ENCODE peak calls at places on chromosomes 2 and 18, in eight cellular contexts. J is ascending aorta, U is tibial nerve, A is HL-60, G is suprapubic skin, S is spleen, D is mammary epithelial cell, H is SJSA1. X is an unnamed sample. For H3K27me3, the result is how much of the 10 kb centered on the place peaks cover.

GRCh38 chr18:35278969-35279368 is 11.1 kb downstream of the ZSCAN30 start:
- DNase-seq in J (no peak), U (no peak), A (no peak), G (no peak), S (no peak), D (no peak), H (no peak), X (no peak)

GRCh38 chr2:127154396-127154795 is 47.4 kb upstream of the BIN1 start:
- DNase-seq in J (no peak), U (no peak), A (no peak), G (no peak), S (no peak), D (no peak), H (no peak), X (no peak)

GRCh38 chr18:76982038-76982437 is 150.5 kb downstream of the MBP start:
- DNase-seq in J (no peak), U (no peak), A (no peak), G (no peak), S (no peak), D (no peak), H (peak), X (no peak)

GRCh38 chr2:30039101-30039500 is 107.7 kb upstream of the YPEL5 start:
- DNase-seq in J (no peak), U (no peak), A (no peak), G (no peak), S (no peak), D (no peak), H (peak), X (no peak)

GRCh38 chr18:76476665-76477561 is 18.1 kb downstream of the ZNF516 start:
- DNase-seq in J (no peak), U (no peak), A (no peak), G (no peak), S (no peak), D (no peak), H (no peak), X (peak)

GRCh38 chr2:84991404-84992151 is 20.6 kb downstream of the KCMF1 start:
- DNase-seq in J (no peak), U (no peak), A (no peak), G (no peak), S (no peak), D (peak), H (peak), X (peak)

GRCh38 chr18:57803119-57803969 is at the start of gene ATP8B1:
- DNase-seq in J (no peak), U (no peak), A (no peak), G (peak), S (peak), D (peak), H (peak), X (peak)

GRCh38 chr2:177711472-177712276 is 319.1 kb downstream of the AGPS start:
- DNase-seq in J (no peak), U (no peak), A (no peak), G (no peak), S (no peak), D (no peak), H (no peak), X (peak)

GRCh38 chr2:234556848-234557573 is 60.1 kb upstream of the ARL4C start:
- DNase-seq in J (no peak), U (no peak), A (no peak), G (no peak), S (no peak), D (peak), H (no peak), X (no peak)

GRCh38 chr2:191169456-191170300 is 18.9 kb upstream of the STAT4 start:
- DNase-seq in J (no peak), U (no peak), A (no peak), G (no peak), S (no peak), D (peak), H (no peak), X (no peak)

GRCh38 chr2:95278637-95279225 is 4.5 kb downstream of the PROM2 start:
- DNase-seq in J (no peak), U (no peak), A (no peak), G (no peak), S (peak), D (no peak), H (no peak), X (no peak)

GRCh38 chr2:207711750-207712487 is 479 bp downstream of the CCNYL1 start:
- DNase-seq in J (no peak), U (peak), A (peak), G (peak), S (peak), D (peak), H (peak), X (peak)

GRCh38 chr2:199055336-199055735 is 402.4 kb downstream of the SATB2 start:
- DNase-seq in J (no peak), U (no peak), A (no peak), G (no peak), S (no peak), D (no peak), H (no peak), X (no peak)

GRCh38 chr18:29874519-29875098 is 1167.9 kb downstream of the DSC3 start:
- DNase-seq in J (no peak), U (no peak), A (peak), G (no peak), S (no peak), D (peak), H (no peak), X (peak)

GRCh38 chr2:68594674-68595492 is 48.5 kb upstream of the PROKR1 start:
- DNase-seq in J (no peak), U (peak), A (peak), G (no peak), S (peak), D (peak), H (peak), X (peak)

GRCh38 chr2:227780981-227781630 is 32.5 kb upstream of the CCL20 start:
- DNase-seq in J (no peak), U (no peak), A (no peak), G (no peak), S (no peak), D (no peak), H (no peak), X (no peak)

GRCh38 chr18:12245793-12246135 is 8.4 kb upstream of the CIDEA start:
- DNase-seq in J (no peak), U (no peak), A (no peak), G (peak), S (peak), D (no peak), H (no peak), X (no peak)

GRCh38 chr2:28117104-28117596 is 226.6 kb downstream of the BABAM2 start:
- DNase-seq in J (no peak), U (no peak), A (no peak), G (no peak), S (no peak), D (no peak), H (no peak), X (peak)

GRCh38 chr18:45686892-45687611 is 36.9 kb upstream of the SLC14A1 start:
- DNase-seq in J (no peak), U (no peak), A (peak), G (no peak), S (peak), D (no peak), H (no peak), X (no peak)

GRCh38 chr18:57095884-57096283 is 51.0 kb upstream of the BOD1L2 start:
- DNase-seq in J (no peak), U (no peak), A (no peak), G (no peak), S (no peak), D (no peak), H (no peak), X (no peak)

GRCh38 chr2:121356058-121356640 is 71.1 kb upstream of the TFCP2L1 start:
- DNase-seq in J (no peak), U (peak), A (peak), G (no peak), S (no peak), D (peak), H (no peak), X (peak)

GRCh38 chr18:79962311-79962710 is 2.1 kb upstream of the HSBP1L1 start:
- DNase-seq in J (no peak), U (no peak), A (no peak), G (no peak), S (peak), D (peak), H (no peak), X (peak)

GRCh38 chr2:187266147-187266546 is 181.9 kb downstream of the CALCRL start:
- DNase-seq in J (no peak), U (no peak), A (no peak), G (no peak), S (no peak), D (no peak), H (no peak), X (no peak)

GRCh38 chr2:70482401-70482800 is 71.2 kb downstream of the TGFA start:
- DNase-seq in J (no peak), U (no peak), A (no peak), G (no peak), S (no peak), D (no peak), H (no peak), X (no peak)
- H3K27me3 ChIP-seq in J (under half), U (under half), A (under half), G (under half), S (under half), D (under half), H (under half), X (under half)

DNA sequence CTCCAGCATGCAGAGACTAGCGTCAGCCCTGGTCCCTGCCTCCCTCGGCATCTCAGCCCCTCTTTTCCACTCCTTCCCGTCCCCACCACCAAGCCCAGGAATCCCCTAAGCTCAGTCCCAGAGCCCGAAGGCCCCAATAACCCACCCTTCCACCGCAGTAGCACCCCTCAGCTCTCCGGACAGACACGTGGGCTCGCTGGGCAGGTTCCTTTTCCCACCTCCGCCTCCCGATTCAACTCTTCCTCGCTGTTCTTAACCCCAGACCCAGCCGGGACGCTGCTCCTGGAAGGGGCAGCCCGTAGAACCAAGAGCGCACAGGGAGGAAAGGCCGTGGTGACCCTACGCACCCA is 1.4 kb downstream of the IHH start:
- DNase-seq in J (no peak), U (no peak), A (no peak), G (no peak), S (no peak), D (no peak), H (no peak), X (no peak)
- H3K27me3 ChIP-seq in J (under half), U (under half), A (half or more), G (half or more), S (half or more), D (half or more), H (half or more), X (half or more)

GRCh38 chr2:955829-956731 is 5.4 kb downstream of the SNTG2 start:
- DNase-seq in J (no peak), U (no peak), A (no peak), G (no peak), S (no peak), D (no peak), H (no peak), X (no peak)
- H3K27me3 ChIP-seq in J (under half), U (under half), A (under half), G (under half), S (under half), D (under half), H (under half), X (under half)

DNA sequence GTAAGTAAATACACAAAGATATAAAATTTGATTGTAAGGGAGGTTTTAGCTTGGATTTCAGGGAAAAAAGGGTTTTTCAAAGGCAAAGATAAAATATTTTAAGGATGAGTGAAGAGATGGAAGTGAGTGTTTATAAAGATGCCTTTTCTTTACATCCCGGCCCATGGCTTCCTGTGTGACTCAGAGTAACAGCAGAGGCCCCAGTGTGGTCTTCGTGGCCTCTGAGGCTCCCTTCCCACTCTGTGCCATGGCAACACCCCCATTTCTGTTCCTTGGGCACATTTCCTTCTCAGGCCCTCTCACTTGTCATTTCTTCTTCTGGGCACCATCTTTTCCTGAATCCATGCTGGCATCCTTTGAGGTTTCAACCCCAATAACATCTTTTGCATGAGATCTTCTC is 92.6 kb upstream of the TMEM18 start:
- DNase-seq in J (no peak), U (no peak), A (no peak), G (no peak), S (no peak), D (no peak), H (peak), X (no peak)
- H3K27me3 ChIP-seq in J (under half), U (under half), A (under half), G (under half), S (under half), D (under half), H (under half), X (under half)

GRCh38 chr2:219656523-219656922 is 29.1 kb downstream of the SLC4A3 start:
- DNase-seq in J (no peak), U (no peak), A (no peak), G (no peak), S (no peak), D (peak), H (no peak), X (peak)

GRCh38 chr2:219645631-219646527 is 18.4 kb downstream of the SLC4A3 start:
- DNase-seq in J (no peak), U (no peak), A (no peak), G (peak), S (no peak), D (peak), H (peak), X (peak)

GRCh38 chr2:219644801-219645480 is 17.5 kb downstream of the SLC4A3 start:
- DNase-seq in J (no peak), U (no peak), A (no peak), G (peak), S (no peak), D (no peak), H (no peak), X (no peak)

GRCh38 chr2:219648963-219649362 is 21.5 kb downstream of the SLC4A3 start:
- DNase-seq in J (no peak), U (no peak), A (no peak), G (no peak), S (no peak), D (no peak), H (no peak), X (no peak)

GRCh38 chr2:219650426-219651248 is 23.2 kb downstream of the SLC4A3 start:
- DNase-seq in J (no peak), U (no peak), A (no peak), G (peak), S (no peak), D (no peak), H (peak), X (no peak)
- H3K27me3 ChIP-seq in J (under half), U (under half), A (under half), G (under half), S (under half), D (under half), H (under half), X (under half)

DNA sequence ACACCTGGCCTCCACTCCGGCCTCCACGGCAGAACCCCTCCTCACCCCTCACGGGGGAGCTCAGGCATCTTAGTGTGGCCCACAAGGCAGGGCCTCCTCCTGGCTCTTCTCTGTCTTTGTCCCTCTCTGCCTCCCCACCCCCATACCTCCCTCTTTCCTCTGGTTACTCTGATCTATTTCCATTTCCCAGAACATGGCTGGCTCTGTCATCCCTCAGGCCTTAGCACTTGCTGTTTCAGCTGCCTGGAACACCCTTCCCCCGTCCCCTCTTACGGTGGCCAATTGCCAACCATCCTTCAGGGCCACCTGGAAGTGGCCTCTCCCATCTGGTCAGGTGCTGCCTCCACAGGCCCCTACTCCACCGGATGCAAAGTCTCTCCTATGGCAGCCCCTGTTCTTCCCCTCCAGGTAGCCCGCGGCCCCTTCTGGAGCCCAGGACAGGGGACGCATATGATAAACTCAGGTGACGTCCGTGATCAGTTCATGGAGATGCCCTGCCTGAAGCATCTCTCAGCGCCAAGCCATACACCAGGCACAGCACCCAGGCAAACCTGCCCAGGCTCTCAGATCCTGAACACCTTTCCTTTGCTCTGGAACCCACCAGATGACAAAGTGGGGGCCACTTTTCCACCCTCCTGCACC is 3.6 kb upstream of the ECEL1 start:
- DNase-seq in J (no peak), U (no peak), A (no peak), G (no peak), S (peak), D (no peak), H (no peak), X (no peak)
- H3K27me3 ChIP-seq in J (under half), U (under half), A (under half), G (under half), S (under half), D (under half), H (under half), X (under half)

GRCh38 chr2:176158855-176159677 is 2.0 kb downstream of the HOXD3 start:
- DNase-seq in J (no peak), U (no peak), A (no peak), G (no peak), S (no peak), D (no peak), H (no peak), X (no peak)

GRCh38 chr2:176157499-176158305 is 595 bp downstream of the HOXD3 start:
- DNase-seq in J (no peak), U (no peak), A (no peak), G (no peak), S (no peak), D (no peak), H (peak), X (no peak)

GRCh38 chr2:176156959-176157498 is at the start of gene HOXD3:
- DNase-seq in J (no peak), U (no peak), A (no peak), G (no peak), S (no peak), D (no peak), H (peak), X (no peak)

GRCh38 chr2:176159678-176160250 is 2.7 kb downstream of the HOXD3 start:
- DNase-seq in J (no peak), U (no peak), A (no peak), G (no peak), S (no peak), D (no peak), H (no peak), X (no peak)

GRCh38 chr2:176158306-176158643 is 1.2 kb downstream of the HOXD3 start:
- DNase-seq in J (no peak), U (no peak), A (no peak), G (no peak), S (no peak), D (no peak), H (peak), X (no peak)
- H3K27me3 ChIP-seq in J (under half), U (under half), A (half or more), G (half or more), S (half or more), D (half or more), H (under half), X (half or more)

X was measured in astrocyte.